ENCODE peak calls at places on chromosome 3, in four cellular contexts. One of them, this sample, is unnamed.

GRCh38 chr3:183330881-183331280 is 77.8 kb downstream of the B3GNT5 start:
- DNase-seq in HCT116: no peak
- DNase-seq in HepG2: no peak
- DNase-seq in K562: peak; percentile 74
- DNase-seq in this sample: peak; percentile 19

GRCh38 chr3:97495896-97496295 is 268.7 kb upstream of the ARL6 start:
- DNase-seq in HCT116: no peak
- DNase-seq in K562: no peak
- DNase-seq in HepG2: no peak
- DNase-seq in this sample: no peak

GRCh38 chr3:130737622-130738021 is 9.0 kb downstream of the PIK3R4 start:
- DNase-seq in HCT116: no peak
- DNase-seq in HepG2: no peak
- DNase-seq in K562: no peak
- DNase-seq in this sample: no peak

GRCh38 chr3:55322649-55323048 is 164.5 kb downstream of the WNT5A start:
- DNase-seq in K562: no peak
- DNase-seq in HCT116: no peak
- DNase-seq in HepG2: no peak
- DNase-seq in this sample: no peak

GRCh38 chr3:158808697-158809096 is 6.8 kb downstream of the MFSD1 start:
- DNase-seq in HCT116: no peak
- DNase-seq in K562: no peak
- DNase-seq in HepG2: no peak
- DNase-seq in this sample: no peak

GRCh38 chr3:73365756-73366397 is 258.9 kb downstream of the PDZRN3 start:
- DNase-seq in HepG2: no peak
- DNase-seq in HCT116: no peak
- DNase-seq in K562: no peak
- DNase-seq in this sample: no peak

GRCh38 chr3:10116138-10116460 is 624 bp downstream of the BRK1 start:
- DNase-seq in K562: peak; percentile 40
- DNase-seq in HCT116: no peak
- DNase-seq in HepG2: peak; percentile 28
- DNase-seq in this sample: peak; percentile 54

GRCh38 chr3:175411405-175411804 is 552.3 kb downstream of the NAALADL2 start:
- DNase-seq in K562: no peak
- DNase-seq in HCT116: no peak
- DNase-seq in HepG2: no peak
- DNase-seq in this sample: no peak

GRCh38 chr3:183318846-183319770 is 66.1 kb downstream of the B3GNT5 start:
- DNase-seq in HepG2: no peak
- DNase-seq in HCT116: no peak
- DNase-seq in K562: no peak
- DNase-seq in this sample: no peak

GRCh38 chr3:34107669-34108068 is 309.2 kb downstream of the PDCD6IP start:
- DNase-seq in K562: no peak
- DNase-seq in HepG2: no peak
- DNase-seq in HCT116: no peak
- DNase-seq in this sample: no peak

GRCh38 chr3:180693656-180694055 is 14.4 kb upstream of the CCDC39 start:
- DNase-seq in HepG2: no peak
- DNase-seq in HCT116: no peak
- DNase-seq in K562: no peak
- DNase-seq in this sample: no peak

GRCh38 chr3:27507515-27508266 is 23.5 kb upstream of the SLC4A7 start:
- DNase-seq in HepG2: no peak
- DNase-seq in K562: no peak
- DNase-seq in HCT116: no peak
- DNase-seq in this sample: no peak

GRCh38 chr3:78516437-78516836 is 1251.4 kb downstream of the ROBO1 start:
- DNase-seq in HCT116: no peak
- DNase-seq in K562: no peak
- DNase-seq in HepG2: no peak
- DNase-seq in this sample: no peak

GRCh38 chr3:46538803-46539442 is 27.2 kb downstream of the LRRC2 start:
- DNase-seq in HepG2: no peak
- DNase-seq in HCT116: no peak
- DNase-seq in K562: no peak
- DNase-seq in this sample: no peak

GRCh38 chr3:184145120-184145524 is 10.0 kb downstream of the EIF2B5 start:
- DNase-seq in K562: peak; percentile 58
- DNase-seq in HepG2: peak; percentile 49
- DNase-seq in HCT116: no peak
- DNase-seq in this sample: no peak

GRCh38 chr3:125116311-125117069 is 60.7 kb upstream of the HEG1 start:
- DNase-seq in HepG2: no peak
- DNase-seq in K562: no peak
- DNase-seq in HCT116: no peak
- DNase-seq in this sample: no peak

GRCh38 chr3:14678015-14678503 is 3.1 kb downstream of the C3orf20 start:
- DNase-seq in HCT116: no peak
- DNase-seq in K562: no peak
- DNase-seq in HepG2: peak; percentile 96
- DNase-seq in this sample: no peak

GRCh38 chr3:183114374-183114773 is 15.1 kb upstream of the MCCC1 start:
- DNase-seq in K562: no peak
- DNase-seq in HepG2: no peak
- DNase-seq in HCT116: no peak
- DNase-seq in this sample: no peak

GRCh38 chr3:71026634-71027578 is 556.6 kb downstream of the FOXP1 start:
- DNase-seq in HepG2: peak; percentile 37
- DNase-seq in HCT116: no peak
- DNase-seq in K562: no peak
- DNase-seq in this sample: no peak

GRCh38 chr3:162489853-162490252 is 993.2 kb downstream of the OTOL1 start:
- DNase-seq in K562: no peak
- DNase-seq in HCT116: peak; percentile 8
- DNase-seq in HepG2: no peak
- DNase-seq in this sample: no peak

GRCh38 chr3:33993631-33994030 is 195.2 kb downstream of the PDCD6IP start:
- DNase-seq in K562: no peak
- DNase-seq in HCT116: no peak
- DNase-seq in HepG2: no peak
- DNase-seq in this sample: no peak

GRCh38 chr3:72891053-72891855 is 3.4 kb downstream of the GXYLT2 start:
- DNase-seq in K562: peak; percentile 17
- DNase-seq in HepG2: peak; percentile 46
- DNase-seq in HCT116: no peak
- DNase-seq in this sample: no peak

GRCh38 chr3:69803871-69804270 is 64.6 kb downstream of the MITF start:
- DNase-seq in HCT116: no peak
- DNase-seq in HepG2: no peak
- DNase-seq in K562: no peak
- DNase-seq in this sample: no peak

GRCh38 chr3:169650503-169650902 is 13.0 kb downstream of the MECOM start:
- DNase-seq in HepG2: no peak
- DNase-seq in K562: no peak
- DNase-seq in HCT116: no peak
- DNase-seq in this sample: no peak

GRCh38 chr3:61788623-61789507 is 227.5 kb downstream of the PTPRG start:
- DNase-seq in K562: no peak
- DNase-seq in HCT116: no peak
- DNase-seq in HepG2: no peak
- DNase-seq in this sample: no peak

GRCh38 chr3:21543380-21544075 is 207.5 kb downstream of the ZNF385D start:
- DNase-seq in HepG2: no peak
- DNase-seq in K562: no peak
- DNase-seq in HCT116: no peak
- DNase-seq in this sample: peak; percentile 66

GRCh38 chr3:152524198-152525140 is 255.7 kb downstream of the MBNL1 start:
- DNase-seq in HCT116: peak; percentile 33
- DNase-seq in K562: peak; percentile 14
- DNase-seq in HepG2: peak; percentile 33
- DNase-seq in this sample: no peak

GRCh38 chr3:171986208-171986607 is 53.2 kb upstream of the FNDC3B start:
- DNase-seq in K562: no peak
- DNase-seq in HepG2: no peak
- DNase-seq in HCT116: no peak
- DNase-seq in this sample: no peak

GRCh38 chr3:146390967-146391366 is 78.4 kb downstream of the PLSCR2 start:
- DNase-seq in K562: no peak
- DNase-seq in HepG2: no peak
- DNase-seq in HCT116: no peak
- DNase-seq in this sample: no peak

GRCh38 chr3:46449755-46450552 is 14.8 kb downstream of the LTF start:
- DNase-seq in K562: peak; percentile 64
- DNase-seq in HepG2: no peak
- DNase-seq in HCT116: peak; percentile 24
- DNase-seq in this sample: peak; percentile 67

GRCh38 chr3:155070316-155070715 is 9.8 kb upstream of the MME start:
- DNase-seq in K562: no peak
- DNase-seq in HepG2: no peak
- DNase-seq in HCT116: no peak
- DNase-seq in this sample: no peak

GRCh38 chr3:52506266-52506966 is 11.3 kb downstream of the STAB1 start:
- DNase-seq in HCT116: no peak
- DNase-seq in HepG2: no peak
- DNase-seq in K562: no peak
- DNase-seq in this sample: no peak

GRCh38 chr3:79515072-79515471 is 252.7 kb downstream of the ROBO1 start:
- DNase-seq in K562: no peak
- DNase-seq in HCT116: no peak
- DNase-seq in HepG2: no peak
- DNase-seq in this sample: no peak

DNA sequence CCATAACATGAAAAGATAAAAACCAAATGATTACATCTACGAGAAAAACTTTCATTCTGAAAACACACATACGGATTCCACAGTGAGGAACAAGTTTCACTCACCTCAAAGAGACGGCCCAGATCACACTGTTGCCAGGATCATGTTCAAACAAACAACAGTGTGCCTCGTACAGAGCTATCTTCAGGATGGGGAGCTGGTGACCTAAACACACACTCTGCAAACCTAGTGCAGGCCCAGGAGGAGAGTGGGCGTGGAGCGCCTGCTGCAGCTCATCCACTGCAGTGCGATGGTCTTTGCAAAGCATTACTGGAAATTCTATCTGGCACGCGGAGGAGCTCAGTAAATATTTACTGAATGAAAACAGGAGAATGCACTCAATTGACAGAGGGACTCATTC is 38.5 kb downstream of the TAMM41 start:
- DNase-seq in HepG2: no peak
- DNase-seq in HCT116: no peak
- DNase-seq in K562: no peak
- DNase-seq in this sample: no peak
- TF ChIP-seq FOSL1 in HepG2: no peak
- TF ChIP-seq FOSL1 in HCT116: no peak
- TF ChIP-seq FOSL1 in K562: no peak
- TF ChIP-seq FOSL1 in this sample: no peak

GRCh38 chr3:187370051-187370450 is 1.9 kb downstream of the RTP4 start:
- DNase-seq in HepG2: no peak
- DNase-seq in K562: no peak
- DNase-seq in HCT116: no peak
- DNase-seq in this sample: no peak

GRCh38 chr3:187367561-187368103 is 553 bp upstream of the RTP4 start:
- DNase-seq in HepG2: no peak
- DNase-seq in HCT116: no peak
- DNase-seq in K562: no peak
- DNase-seq in this sample: no peak

GRCh38 chr3:187368765-187369450 is 723 bp downstream of the RTP4 start:
- DNase-seq in HepG2: no peak
- DNase-seq in HCT116: no peak
- DNase-seq in K562: no peak
- DNase-seq in this sample: no peak

GRCh38 chr3:187368251-187368733 is at the start of gene RTP4:
- DNase-seq in HepG2: peak; percentile 37
- DNase-seq in HCT116: no peak
- DNase-seq in K562: no peak
- DNase-seq in this sample: no peak
- TF ChIP-seq JUND in HepG2: no peak
- TF ChIP-seq JUND in HCT116: no peak
- TF ChIP-seq JUND in K562: no peak
- TF ChIP-seq JUND in this sample: no peak

GRCh38 chr3:3801510-3801841 is 2.2 kb downstream of the LRRN1 start:
- DNase-seq in K562: no peak
- DNase-seq in HepG2: no peak
- DNase-seq in HCT116: no peak
- DNase-seq in this sample: peak; percentile 71

GRCh38 chr3:3800685-3801509 is 1.7 kb downstream of the LRRN1 start:
- DNase-seq in K562: no peak
- DNase-seq in HepG2: no peak
- DNase-seq in HCT116: no peak
- DNase-seq in this sample: no peak

GRCh38 chr3:3800076-3800448 is 831 bp downstream of the LRRN1 start:
- DNase-seq in HCT116: no peak
- DNase-seq in HepG2: no peak
- DNase-seq in K562: no peak
- DNase-seq in this sample: no peak

GRCh38 chr3:3798641-3799113 is 554 bp upstream of the LRRN1 start:
- DNase-seq in HCT116: no peak
- DNase-seq in HepG2: no peak
- DNase-seq in K562: no peak
- DNase-seq in this sample: peak; percentile 74

GRCh38 chr3:3799173-3800075 is at the start of gene LRRN1:
- DNase-seq in K562: no peak
- DNase-seq in HCT116: no peak
- DNase-seq in HepG2: no peak
- DNase-seq in this sample: peak; percentile 69
- TF ChIP-seq FOSL1 in K562: no peak
- TF ChIP-seq FOSL1 in HCT116: no peak
- TF ChIP-seq FOSL1 in HepG2: no peak
- TF ChIP-seq FOSL1 in this sample: no peak

GRCh38 chr3:4997946-4998345 is 18.7 kb downstream of the BHLHE40 start:
- DNase-seq in HCT116: no peak
- DNase-seq in HepG2: no peak
- DNase-seq in K562: no peak
- DNase-seq in this sample: no peak

GRCh38 chr3:4996223-4996765 is 17.1 kb downstream of the BHLHE40 start:
- DNase-seq in HepG2: no peak
- DNase-seq in HCT116: no peak
- DNase-seq in K562: no peak
- DNase-seq in this sample: peak; percentile 38

GRCh38 chr3:4995500-4996053 is 16.3 kb downstream of the BHLHE40 start:
- DNase-seq in K562: no peak
- DNase-seq in HCT116: peak; percentile 86
- DNase-seq in HepG2: no peak
- DNase-seq in this sample: peak; percentile 23

GRCh38 chr3:4994823-4995499 is 15.7 kb downstream of the BHLHE40 start:
- DNase-seq in HCT116: peak; percentile 94
- DNase-seq in K562: peak; percentile 80
- DNase-seq in HepG2: peak; percentile 52
- DNase-seq in this sample: no peak

DNA sequence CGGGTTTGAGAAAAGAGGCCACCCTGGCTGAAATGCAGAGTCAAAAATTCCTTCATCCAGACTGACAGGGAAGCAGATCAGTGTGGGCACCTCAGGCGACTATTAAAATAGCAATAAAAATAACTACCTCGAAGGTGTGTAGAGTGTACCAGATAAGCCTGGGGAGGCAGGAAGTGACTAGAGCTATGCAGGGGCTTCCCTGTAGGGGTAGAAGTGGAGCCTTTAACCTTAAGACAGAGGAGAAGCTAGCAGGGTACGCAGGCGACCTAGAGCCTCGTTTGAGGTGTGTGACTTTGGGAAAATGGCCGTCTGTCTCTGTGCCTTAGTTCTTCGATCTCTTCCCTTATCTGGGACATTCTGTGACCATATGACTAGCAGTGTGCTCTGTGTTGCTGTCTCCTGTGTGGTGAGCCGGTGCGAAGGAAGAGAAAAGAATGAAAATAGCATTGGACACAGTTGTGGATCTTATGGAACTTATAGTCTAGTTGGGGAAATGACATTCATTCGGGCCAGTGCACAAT is 17.6 kb downstream of the BHLHE40 start:
- DNase-seq in K562: peak; percentile 63
- DNase-seq in HepG2: no peak
- DNase-seq in HCT116: no peak
- DNase-seq in this sample: no peak
- TF ChIP-seq JUND in K562: peak; percentile 20
- TF ChIP-seq JUND in HepG2: no peak
- TF ChIP-seq JUND in HCT116: no peak
- TF ChIP-seq JUND in this sample: no peak

This sample was measured in H1.